ENCODE peak calls at places on chromosomes 11 and 22, in six cellular contexts. M is stomach, A is sigmoid colon, F is transverse colon, E is endothelial cell of umbilical vein, V is esophagus muscularis mucosa. S is an unnamed sample. For H3K4me1, the result is how much of the 10 kb centered on the place peaks cover.

GRCh38 chr11:35118906-35119305 is 20.1 kb upstream of the CD44 start:
- DNase-seq in F (peak), M (no peak), E (no peak), V (no peak), A (no peak), S (no peak)

GRCh38 chr22:19904881-19905618 is 36.5 kb upstream of the COMT start:
- DNase-seq in V (no peak), E (no peak), A (no peak), M (no peak), F (no peak), S (no peak)

GRCh38 chr11:36265793-36266628 is 23.2 kb downstream of the COMMD9 start:
- DNase-seq in F (peak), A (peak), V (no peak), E (peak), M (peak), S (peak)

GRCh38 chr22:48258841-48259240 is 1496.4 kb downstream of the TBC1D22A start:
- DNase-seq in F (no peak), V (no peak), M (no peak), E (no peak), A (no peak), S (no peak)

GRCh38 chr11:91158901-91159537 is 936.2 kb upstream of the CHORDC1 start:
- DNase-seq in A (no peak), E (peak), F (no peak), V (no peak), M (no peak), S (no peak)

GRCh38 chr11:34190192-34191139 is 85.0 kb downstream of the NAT10 start:
- DNase-seq in F (no peak), V (no peak), M (no peak), A (no peak), E (no peak), S (no peak)

GRCh38 chr11:4066960-4067359 is 27.6 kb upstream of the RRM1 start:
- DNase-seq in M (no peak), F (no peak), A (no peak), E (no peak), V (peak), S (no peak)

GRCh38 chr11:73783483-73784020 is 4.1 kb upstream of the MRPL48 start:
- DNase-seq in V (no peak), M (no peak), E (no peak), F (no peak), A (no peak), S (no peak)

GRCh38 chr11:27293500-27294417 is 69.3 kb downstream of the CCDC34 start:
- DNase-seq in F (no peak), E (no peak), V (no peak), M (no peak), A (no peak), S (no peak)

GRCh38 chr11:47383106-47383505 is 4.8 kb upstream of the SPI1 start:
- DNase-seq in A (no peak), F (no peak), E (no peak), V (no peak), M (no peak), S (no peak)

GRCh38 chr11:78967811-78968210 is 393.1 kb upstream of the NARS2 start:
- DNase-seq in A (no peak), E (no peak), F (no peak), V (no peak), M (no peak), S (no peak)

GRCh38 chr22:23404689-23405365 is 175.3 kb downstream of the IGLL1 start:
- DNase-seq in E (peak), M (peak), F (no peak), A (peak), V (no peak), S (no peak)

GRCh38 chr11:64848779-64849599 is 4.5 kb upstream of the CDC42BPG start:
- DNase-seq in A (no peak), F (peak), M (peak), E (no peak), V (no peak), S (peak)

GRCh38 chr11:111186308-111186967 is 59.1 kb upstream of the POU2AF2 start:
- DNase-seq in F (no peak), V (no peak), A (no peak), M (no peak), E (no peak), S (no peak)

GRCh38 chr11:58787903-58788302 is 56.2 kb upstream of the GLYAT start:
- DNase-seq in F (no peak), M (no peak), A (no peak), E (no peak), V (no peak), S (no peak)

GRCh38 chr11:80586464-80586863 is 1145.6 kb upstream of the TENM4 start:
- DNase-seq in V (no peak), A (no peak), F (no peak), E (no peak), M (no peak), S (no peak)

GRCh38 chr11:6617315-6617781 is 1.9 kb downstream of the TPP1 start:
- DNase-seq in F (no peak), A (peak), M (no peak), V (no peak), E (peak), S (no peak)

GRCh38 chr22:17358394-17358793 is 10.9 kb upstream of the CECR2 start:
- DNase-seq in M (no peak), F (no peak), V (no peak), E (no peak), A (no peak), S (no peak)

GRCh38 chr22:39308614-39309363 is 10.6 kb downstream of the RPL3 start:
- DNase-seq in F (peak), A (peak), E (peak), M (peak), V (no peak), S (no peak)

GRCh38 chr11:7871056-7871455 is 60.0 kb downstream of the OR10A6 start:
- DNase-seq in E (no peak), F (no peak), M (no peak), V (no peak), A (no peak), S (no peak)
- TF ChIP-seq POLR2AphosphoS5 in E (no peak), F (no peak), M (no peak), V (no peak), A (no peak), S (no peak)

GRCh38 chr22:28112548-28113043 is 193.5 kb upstream of the PITPNB start:
- DNase-seq in F (no peak), V (no peak), M (no peak), E (peak), A (peak), S (no peak)
- H3K4me1 ChIP-seq in F (under half), V (under half), M (under half), E (under half), A (under half), S (under half)

GRCh38 chr11:86116386-86116726 is 47.5 kb upstream of the PICALM start:
- DNase-seq in V (no peak), E (no peak), F (no peak), A (no peak), M (no peak), S (no peak)
- TF ChIP-seq POLR2AphosphoS5 in V (peak), E (no peak), F (no peak), A (peak), M (no peak), S (no peak)

GRCh38 chr22:28884754-28885375 is 1.5 kb downstream of the ZNRF3 start:
- DNase-seq in V (no peak), M (no peak), E (no peak), A (peak), F (no peak), S (no peak)
- H3K4me1 ChIP-seq in V (half or more), M (half or more), E (under half), A (under half), F (under half), S (under half)

DNA sequence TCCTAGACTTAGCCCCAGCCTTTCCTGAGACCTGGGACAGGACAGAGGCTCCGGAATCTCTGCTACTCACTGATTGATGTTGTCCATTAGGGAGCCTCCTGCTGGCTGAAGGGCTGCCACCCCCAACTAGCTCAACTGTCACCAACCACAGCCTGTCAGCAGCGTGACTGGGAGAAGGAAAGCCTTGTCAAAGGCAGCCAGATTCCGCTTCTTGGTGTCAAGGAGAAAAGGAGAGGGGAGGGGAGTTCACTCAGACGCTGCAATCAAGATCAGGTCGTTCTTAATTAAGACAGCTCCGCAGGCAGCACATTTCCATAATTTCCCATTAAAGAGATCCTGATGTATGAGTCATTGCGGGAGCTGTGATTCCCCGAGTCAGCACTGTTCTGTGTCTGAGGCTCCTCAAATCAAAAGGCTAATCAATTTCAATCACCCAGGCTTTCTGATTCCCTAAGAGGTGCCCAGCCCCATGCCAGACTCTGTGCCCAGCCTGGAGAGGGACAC is 152.8 kb upstream of the ZBED5 start:
- DNase-seq in F (peak), E (peak), M (peak), A (no peak), V (no peak), S (no peak)
- TF ChIP-seq POLR2AphosphoS5 in F (no peak), E (no peak), M (no peak), A (no peak), V (no peak), S (no peak)

GRCh38 chr11:83068573-83068972 is 3.1 kb downstream of the RAB30 start:
- DNase-seq in F (no peak), M (no peak), V (no peak), E (peak), A (no peak), S (no peak)
- H3K4me1 ChIP-seq in F (under half), M (half or more), V (under half), E (under half), A (under half), S (under half)

S was measured in breast epithelium.